ENCODE peak calls at places on chromosome 6, in six cellular contexts. R is naive thymus-derived CD4-positive, alpha-beta T cell; C is colonic mucosa; H is NT2/D1; S is Peyer's patch; I is ascending aorta. T is an unnamed sample. For H3K36me3, the result is how much of the 10 kb centered on the place peaks cover.

GRCh38 chr6:83368582-83368981 is 62.3 kb downstream of the ME1 start:
- DNase-seq in I (no peak), S (no peak), C (no peak), R (no peak), H (no peak), T (no peak)

GRCh38 chr6:159908535-159908934 is 17.7 kb downstream of the MAS1 start:
- DNase-seq in I (no peak), S (no peak), H (no peak), C (no peak), R (no peak), T (no peak)

GRCh38 chr6:136173519-136174507 is 76.3 kb downstream of the MTFR2 start:
- DNase-seq in H (no peak), I (no peak), S (no peak), R (peak), C (peak), T (no peak)

GRCh38 chr6:52994789-52995078 is 350 bp downstream of the GSTA4 start:
- DNase-seq in R (no peak), H (no peak), S (peak), C (peak), I (no peak), T (no peak)

GRCh38 chr6:42155293-42155692 is 12.9 kb upstream of the C6orf132 start:
- DNase-seq in S (no peak), C (no peak), H (no peak), I (no peak), R (no peak), T (no peak)

GRCh38 chr6:141103246-141103645 is 1029.5 kb upstream of the GJE1 start:
- DNase-seq in I (no peak), S (no peak), H (no peak), R (no peak), C (no peak), T (peak)

GRCh38 chr6:64527899-64528298 is 892.3 kb downstream of the PHF3 start:
- DNase-seq in R (no peak), S (no peak), H (no peak), C (no peak), I (no peak), T (no peak)

GRCh38 chr6:167893416-167893815 is 66.7 kb downstream of the AFDN start:
- DNase-seq in S (no peak), C (no peak), R (no peak), H (no peak), I (no peak), T (no peak)

DNA sequence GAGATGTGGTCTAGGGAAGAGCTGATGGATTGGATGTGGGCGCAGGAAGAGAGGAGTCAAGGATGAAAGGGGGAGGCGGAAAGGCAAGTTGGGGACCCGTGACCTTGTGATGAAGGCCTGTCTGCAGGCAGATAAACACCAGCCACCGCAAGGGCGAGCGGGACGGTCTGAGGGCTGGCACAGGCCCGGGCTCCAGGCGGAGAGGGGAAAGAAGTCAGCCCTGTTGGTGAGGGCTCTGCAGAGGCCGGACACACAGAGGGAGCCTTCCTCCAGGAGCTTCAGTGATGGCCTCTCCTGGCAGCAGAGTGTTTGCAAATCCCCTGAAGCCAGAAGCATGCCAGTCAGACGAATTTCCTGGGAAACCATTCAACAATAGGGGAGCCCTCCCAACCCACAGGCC is 112.2 kb downstream of the ZDHHC14 start:
- DNase-seq in S (no peak), I (no peak), R (no peak), C (peak), H (no peak), T (no peak)
- H3K36me3 ChIP-seq in S (under half), I (under half), R (under half), C (under half), H (under half), T (under half)

GRCh38 chr6:119241540-119242309 is 107.8 kb downstream of the MAN1A1 start:
- DNase-seq in I (no peak), C (no peak), H (no peak), R (no peak), S (no peak), T (no peak)
- H3K36me3 ChIP-seq in I (under half), C (under half), H (under half), R (under half), S (under half), T (under half)

GRCh38 chr6:112144145-112144926 is 56.9 kb downstream of the FAM229B start:
- DNase-seq in C (no peak), H (no peak), S (no peak), I (no peak), R (no peak), T (no peak)
- H3K36me3 ChIP-seq in C (under half), H (under half), S (under half), I (under half), R (under half), T (under half)

GRCh38 chr6:43186019-43186418 is 4.0 kb downstream of the CUL9 start:
- DNase-seq in C (no peak), I (no peak), H (no peak), S (no peak), R (no peak), T (no peak)
- H3K36me3 ChIP-seq in C (under half), I (under half), H (under half), S (under half), R (under half), T (under half)

GRCh38 chr6:55822815-55823214 is 52.6 kb downstream of the BMP5 start:
- DNase-seq in I (no peak), R (no peak), C (no peak), S (no peak), H (no peak), T (no peak)

GRCh38 chr6:55825402-55826051 is 49.9 kb downstream of the BMP5 start:
- DNase-seq in C (no peak), S (no peak), I (no peak), R (no peak), H (no peak), T (peak)

GRCh38 chr6:55833284-55833683 is 42.1 kb downstream of the BMP5 start:
- DNase-seq in S (no peak), I (no peak), R (no peak), H (no peak), C (no peak), T (no peak)

GRCh38 chr6:55826941-55827340 is 48.4 kb downstream of the BMP5 start:
- DNase-seq in I (no peak), C (no peak), S (no peak), H (no peak), R (no peak), T (no peak)

DNA sequence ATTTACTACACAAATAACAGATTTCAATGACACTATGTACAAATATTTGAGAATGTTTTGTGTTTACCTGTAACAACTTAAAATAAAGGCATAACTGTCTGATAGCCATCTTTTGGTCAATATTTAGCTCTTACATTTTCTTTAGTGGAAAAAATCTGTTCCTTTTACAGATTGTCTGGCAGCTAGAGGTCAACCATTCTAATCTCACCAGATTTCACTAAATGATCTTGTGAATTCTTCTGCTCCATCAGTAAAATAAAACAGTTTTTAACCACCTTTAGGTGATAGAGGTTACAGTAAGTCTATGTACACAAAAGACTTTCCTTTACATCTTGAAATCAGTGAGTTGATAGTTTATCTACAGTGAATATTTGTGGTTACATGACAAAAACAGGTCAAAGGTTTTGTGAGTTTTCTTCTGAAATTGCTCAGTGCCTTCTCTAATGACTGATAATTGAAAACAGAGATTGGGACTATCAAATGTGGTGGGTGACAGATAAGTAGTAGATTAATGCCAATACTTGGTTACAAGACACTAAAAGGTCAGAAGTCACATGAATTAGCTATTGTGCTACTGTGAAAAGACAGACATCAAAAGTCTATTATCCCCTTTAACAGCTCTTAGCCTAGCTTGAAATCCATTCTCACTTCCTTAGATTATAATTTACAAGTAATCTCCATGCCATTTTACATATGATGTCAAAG is 47.4 kb downstream of the BMP5 start:
- DNase-seq in H (no peak), R (no peak), S (no peak), I (no peak), C (no peak), T (no peak)
- H3K36me3 ChIP-seq in H (under half), R (under half), S (under half), I (under half), C (under half), T (under half)

DNA sequence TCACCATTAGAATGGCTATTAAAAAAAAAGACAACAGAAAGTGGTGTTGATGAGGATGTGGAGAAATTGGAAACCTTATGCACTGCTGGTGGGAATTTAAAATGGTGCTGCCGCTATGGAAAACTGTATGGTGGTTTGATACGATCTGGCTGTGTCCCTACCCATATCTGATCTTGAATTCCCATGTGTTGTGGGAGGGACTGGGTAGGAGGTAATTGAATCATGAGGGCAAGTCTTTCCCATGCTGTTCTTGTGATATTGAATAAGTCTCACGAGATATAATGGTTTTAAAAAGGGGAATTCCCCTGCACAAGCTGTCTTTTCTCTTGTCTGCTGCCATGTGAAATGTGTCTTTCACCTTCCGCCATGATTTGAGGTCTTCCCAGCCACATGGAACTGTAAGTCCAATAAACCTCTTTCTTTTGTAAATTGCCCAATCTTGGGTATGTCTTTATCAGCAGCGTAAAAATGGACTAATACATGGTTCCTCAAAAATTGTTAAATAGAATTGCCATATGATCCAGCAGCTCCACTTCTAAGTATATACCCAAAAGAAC is 4.9 kb downstream of the TAP2 start:
- DNase-seq in I (no peak), H (no peak), C (no peak), R (no peak), S (no peak), T (no peak)
- H3K36me3 ChIP-seq in I (under half), H (under half), C (under half), R (under half), S (under half), T (under half)